ENCODE peak calls at places on chromosomes 6 and 20, in six cellular contexts. Q is effector memory CD4-positive, alpha-beta T cell; A is mammary epithelial cell; W is left lung; N is mesendoderm; T is stomach. V is an unnamed sample.
A peak's percentile ranks its signal among the peaks of the same experiment; 100 is the strongest.

GRCh38 chr20:35564905-35565304 is 23.0 kb downstream of the ERGIC3 start:
- DNase-seq in Q (no peak), A (no peak), W (peak; percentile 34), N (no peak), T (no peak), V (no peak)

GRCh38 chr6:44024597-44025219 is 102.5 kb downstream of the MRPL14 start:
- DNase-seq in Q (no peak), A (no peak), W (no peak), N (no peak), T (no peak), V (no peak)

GRCh38 chr20:53752971-53753879 is 159.6 kb upstream of the ZNF217 start:
- DNase-seq in Q (no peak), A (peak; percentile 66), W (no peak), N (peak; percentile 75), T (no peak), V (no peak)

GRCh38 chr6:90274481-90275030 is 22.1 kb downstream of the BACH2 start:
- DNase-seq in Q (peak; percentile 82), A (no peak), W (no peak), N (peak; percentile 44), T (peak; percentile 43), V (no peak)

GRCh38 chr20:34294563-34294962 is 8.6 kb downstream of the AHCY start:
- DNase-seq in Q (no peak), A (no peak), W (no peak), N (no peak), T (no peak), V (no peak)

GRCh38 chr20:25668446-25668845 is 28.2 kb downstream of the ZNF337 start:
- DNase-seq in Q (no peak), A (no peak), W (no peak), N (no peak), T (no peak), V (no peak)

GRCh38 chr6:69220293-69220847 is 576.4 kb downstream of the LMBRD1 start:
- DNase-seq in Q (no peak), A (no peak), W (no peak), N (peak; percentile 21), T (no peak), V (no peak)

GRCh38 chr6:866316-866715 is 173.4 kb upstream of the EXOC2 start:
- DNase-seq in Q (no peak), A (no peak), W (no peak), N (no peak), T (no peak), V (no peak)

GRCh38 chr6:44431118-44431725 is 43.7 kb downstream of the CDC5L start:
- DNase-seq in Q (peak; percentile 12), A (peak; percentile 43), W (no peak), N (peak; percentile 67), T (peak; percentile 37), V (peak; percentile 57)

GRCh38 chr6:106608080-106608668 is 21.1 kb downstream of the RTN4IP1 start:
- DNase-seq in Q (no peak), A (peak; percentile 66), W (no peak), N (peak; percentile 88), T (no peak), V (no peak)

GRCh38 chr6:31068738-31069340 is 43.5 kb downstream of the C6orf15 start:
- DNase-seq in Q (peak; percentile 56), A (peak; percentile 71), W (peak; percentile 84), N (peak; percentile 92), T (peak; percentile 82), V (peak; percentile 76)

GRCh38 chr6:5096482-5096881 is 11.3 kb downstream of the PPP1R3G start:
- DNase-seq in Q (no peak), A (no peak), W (no peak), N (no peak), T (no peak), V (no peak)

GRCh38 chr20:52924411-52925271 is 47.5 kb upstream of the TSHZ2 start:
- DNase-seq in Q (no peak), A (peak; percentile 15), W (no peak), N (no peak), T (no peak), V (no peak)

GRCh38 chr6:163716690-163717089 is 302.2 kb downstream of the QKI start:
- DNase-seq in Q (no peak), A (no peak), W (no peak), N (no peak), T (no peak), V (no peak)

GRCh38 chr20:1247689-1248088 is 18.4 kb upstream of the SNPH start:
- DNase-seq in Q (no peak), A (no peak), W (no peak), N (no peak), T (no peak), V (no peak)

GRCh38 chr6:106128981-106129761 is 43.0 kb downstream of the PRDM1 start:
- DNase-seq in Q (no peak), A (peak; percentile 60), W (no peak), N (no peak), T (no peak), V (peak; percentile 65)

GRCh38 chr6:136607204-136607931 is 57.1 kb upstream of the MAP7 start:
- DNase-seq in Q (no peak), A (peak; percentile 33), W (no peak), N (no peak), T (no peak), V (no peak)

GRCh38 chr20:13819885-13820645 is 35.2 kb downstream of the NDUFAF5 start:
- DNase-seq in Q (no peak), A (peak; percentile 74), W (no peak), N (peak; percentile 68), T (peak; percentile 29), V (no peak)

GRCh38 chr20:51122931-51123658 is 100.2 kb upstream of the KCNG1 start:
- DNase-seq in Q (no peak), A (no peak), W (no peak), N (no peak), T (no peak), V (no peak)

GRCh38 chr20:4782373-4782772 is 60.7 kb downstream of the PRND start:
- DNase-seq in Q (no peak), A (no peak), W (no peak), N (no peak), T (no peak), V (no peak)

GRCh38 chr20:38937000-38937399 is 10.8 kb downstream of the FAM83D start:
- DNase-seq in Q (no peak), A (no peak), W (no peak), N (no peak), T (no peak), V (no peak)

GRCh38 chr20:38935967-38936407 is 9.8 kb downstream of the FAM83D start:
- DNase-seq in Q (no peak), A (peak; percentile 26), W (no peak), N (no peak), T (no peak), V (no peak)

GRCh38 chr20:38935285-38935684 is 9.1 kb downstream of the FAM83D start:
- DNase-seq in Q (no peak), A (peak; percentile 9), W (no peak), N (peak; percentile 35), T (no peak), V (peak; percentile 59)

GRCh38 chr20:38932457-38933120 is 6.4 kb downstream of the FAM83D start:
- DNase-seq in Q (no peak), A (peak; percentile 61), W (no peak), N (peak; percentile 24), T (no peak), V (no peak)

GRCh38 chr20:38934530-38934929 is 8.3 kb downstream of the FAM83D start:
- DNase-seq in Q (no peak), A (no peak), W (no peak), N (no peak), T (no peak), V (no peak)
- H3K4me1 ChIP-seq in Q (peaks cover 3% of the 10 kb centered on the region), A (peaks cover 23% of the 10 kb centered on the region), W (no peaks in the 10 kb centered on the region), N (no peaks in the 10 kb centered on the region), T (peaks cover 23% of the 10 kb centered on the region), V (peaks cover 10% of the 10 kb centered on the region)

GRCh38 chr6:3162565-3163247 is 5.4 kb upstream of the TUBB2A start:
- DNase-seq in Q (peak; percentile 65), A (peak; percentile 69), W (peak; percentile 92), N (peak; percentile 92), T (peak; percentile 76), V (peak; percentile 79)
- H3K4me3 ChIP-seq in Q (peak overlapping the region; percentile 88), A (peak overlapping the region; percentile 54), W (peak overlapping the region; percentile 58), N (peak overlapping the region; percentile 76), T (peak overlapping the region; percentile 60), V (peak overlapping the region; percentile 67)

DNA sequence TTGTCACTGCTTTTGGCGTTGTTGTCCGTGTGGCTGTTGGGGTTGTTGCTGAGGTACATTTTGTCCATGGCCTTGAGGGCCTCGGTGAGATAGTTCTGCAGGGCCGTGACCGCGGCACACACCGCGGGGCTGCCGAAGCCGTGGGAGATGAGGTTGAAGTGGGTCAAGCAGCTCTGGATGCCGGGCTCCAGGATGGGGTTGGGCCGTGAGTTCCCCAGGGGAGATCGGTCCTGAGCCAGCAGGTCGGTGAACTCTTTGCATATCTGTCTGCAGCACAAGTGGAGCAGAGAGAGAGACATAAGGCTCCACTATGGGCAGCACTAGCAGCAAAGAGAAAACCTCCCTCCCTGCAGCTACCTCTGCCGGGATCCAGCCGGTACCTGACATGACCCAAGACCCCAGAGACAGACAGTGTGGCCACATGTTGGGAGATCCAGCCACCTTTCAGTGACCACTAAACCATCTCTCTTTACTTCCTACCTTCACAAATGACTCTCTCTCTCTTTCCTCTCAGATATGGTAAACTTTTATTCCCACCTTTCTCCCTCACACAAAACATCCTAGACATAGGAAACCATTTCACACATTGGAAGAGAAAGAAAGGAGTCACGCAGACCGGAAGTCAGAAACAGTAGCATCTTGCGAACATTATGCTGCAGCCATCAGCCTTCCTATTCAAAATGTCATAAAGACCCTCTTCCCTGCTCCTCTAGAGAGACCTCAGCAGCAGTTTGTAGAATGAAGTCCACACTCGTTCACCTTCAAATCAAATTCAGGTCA is 16.2 kb downstream of the TFAP2A start:
- DNase-seq in Q (no peak), A (no peak), W (no peak), N (peak; percentile 50), T (no peak), V (no peak)
- H3K27me3 ChIP-seq in Q (peaks cover 41% of the 10 kb centered on the region), A (no peaks in the 10 kb centered on the region), W (peaks cover 100% of the 10 kb centered on the region), N (no peaks in the 10 kb centered on the region), T (peaks cover 61% of the 10 kb centered on the region), V (no peaks in the 10 kb centered on the region)

GRCh38 chr6:33318426-33319073 is 1.0 kb upstream of the ZBTB22 start:
- DNase-seq in Q (no peak), A (no peak), W (no peak), N (no peak), T (no peak), V (no peak)

GRCh38 chr6:33315753-33316602 is 1.6 kb downstream of the ZBTB22 start:
- DNase-seq in Q (no peak), A (no peak), W (no peak), N (no peak), T (no peak), V (no peak)

GRCh38 chr6:33316603-33317417 is 734 bp downstream of the ZBTB22 start:
- DNase-seq in Q (no peak), A (no peak), W (peak; percentile 81), N (no peak), T (no peak), V (no peak)

GRCh38 chr6:33317418-33317667 is 201 bp downstream of the ZBTB22 start:
- DNase-seq in Q (no peak), A (no peak), W (no peak), N (no peak), T (no peak), V (no peak)

GRCh38 chr6:33317668-33318425 is at the start of gene ZBTB22:
- DNase-seq in Q (peak; percentile 97), A (peak; percentile 98), W (peak; percentile 98), N (peak; percentile 100), T (peak; percentile 100), V (peak; percentile 99)
- H3K4me1 ChIP-seq in Q (peaks cover 46% of the 10 kb centered on the region), A (peaks cover 51% of the 10 kb centered on the region), W (peaks cover 32% of the 10 kb centered on the region), N (peaks cover 3% of the 10 kb centered on the region), T (peaks cover 76% of the 10 kb centered on the region), V (peaks cover 40% of the 10 kb centered on the region)